ENCODE peak calls at places on chromosomes 1 and 21, in six cellular contexts. I is GM10248, K is endothelial cell, Q is hepatocyte, R is cardiac fibroblast, Z is A549. U is an unnamed sample.

GRCh38 chr1:243249214-243249613 is 5.9 kb downstream of the CEP170 start:
- DNase-seq in Q (no peak), R (no peak), Z (no peak), K (no peak), I (no peak), U (no peak)

GRCh38 chr1:70840260-70840953 is 207.2 kb downstream of the PTGER3 start:
- DNase-seq in K (no peak), Q (peak; percentile 6), I (no peak), Z (no peak), R (no peak), U (no peak)

GRCh38 chr1:159752135-159752580 is 28.6 kb upstream of the DUSP23 start:
- DNase-seq in K (no peak), I (no peak), Z (no peak), Q (peak; percentile 7), R (peak; percentile 99), U (peak; percentile 73)

GRCh38 chr1:160428655-160429054 is 28.3 kb downstream of the VANGL2 start:
- DNase-seq in Z (peak; percentile 64), Q (peak; percentile 79), K (peak; percentile 66), I (peak; percentile 47), R (peak; percentile 60), U (no peak)

GRCh38 chr1:169601096-169601881 is 15.0 kb upstream of the F5 start:
- DNase-seq in Z (peak; percentile 6), K (no peak), R (peak; percentile 57), I (peak; percentile 28), Q (peak; percentile 24), U (no peak)

GRCh38 chr1:35894183-35894582 is 11.2 kb downstream of the AGO1 start:
- DNase-seq in Q (no peak), Z (no peak), I (peak; percentile 42), K (no peak), R (peak; percentile 63), U (no peak)

GRCh38 chr21:34558960-34559631 is 47.1 kb upstream of the KCNE1 start:
- DNase-seq in Q (no peak), I (no peak), Z (no peak), R (no peak), K (no peak), U (no peak)

GRCh38 chr1:155000475-155000724 is 2.2 kb upstream of the ZBTB7B start:
- DNase-seq in Z (peak; percentile 55), R (no peak), K (peak; percentile 31), Q (no peak), I (no peak), U (no peak)

GRCh38 chr21:40300300-40300699 is 433.1 kb downstream of the PCP4 start:
- DNase-seq in I (no peak), Q (peak; percentile 8), K (no peak), R (no peak), Z (no peak), U (no peak)

GRCh38 chr1:160362168-160362941 is 4.5 kb upstream of the NHLH1 start:
- DNase-seq in R (no peak), K (no peak), I (no peak), Q (no peak), Z (no peak), U (no peak)

GRCh38 chr1:201533836-201534235 is 5.1 kb upstream of the NAV1 start:
- DNase-seq in R (no peak), K (no peak), Z (no peak), Q (no peak), I (no peak), U (no peak)

GRCh38 chr1:239237912-239238311 is 148.5 kb upstream of the CHRM3 start:
- DNase-seq in R (no peak), K (no peak), Q (no peak), Z (no peak), I (no peak), U (no peak)

GRCh38 chr1:171403396-171403795 is 81.9 kb upstream of the PRRC2C start:
- DNase-seq in Q (no peak), I (no peak), R (peak; percentile 29), K (no peak), Z (no peak), U (no peak)

GRCh38 chr1:6329851-6330250 is 63.7 kb downstream of the ACOT7 start:
- DNase-seq in K (no peak), I (no peak), Z (no peak), R (peak; percentile 76), Q (no peak), U (peak; percentile 14)

GRCh38 chr1:247548847-247549246 is at the start of gene GCSAML:
- DNase-seq in Z (no peak), Q (no peak), R (no peak), I (no peak), K (no peak), U (no peak)

GRCh38 chr1:242401937-242402336 is 122.6 kb downstream of the PLD5 start:
- DNase-seq in Z (no peak), I (no peak), Q (no peak), K (no peak), R (no peak), U (no peak)

GRCh38 chr1:206456577-206457375 is 13.5 kb upstream of the IKBKE start:
- DNase-seq in K (no peak), I (no peak), Q (no peak), Z (no peak), R (no peak), U (no peak)

GRCh38 chr1:160342520-160342919 is 530 bp downstream of the COPA start:
- DNase-seq in I (no peak), R (peak; percentile 20), Q (peak; percentile 25), K (no peak), Z (no peak), U (no peak)

GRCh38 chr1:214364335-214364734 is 83.4 kb downstream of the SMYD2 start:
- DNase-seq in I (no peak), K (no peak), R (peak; percentile 60), Q (peak; percentile 16), Z (no peak), U (no peak)

DNA sequence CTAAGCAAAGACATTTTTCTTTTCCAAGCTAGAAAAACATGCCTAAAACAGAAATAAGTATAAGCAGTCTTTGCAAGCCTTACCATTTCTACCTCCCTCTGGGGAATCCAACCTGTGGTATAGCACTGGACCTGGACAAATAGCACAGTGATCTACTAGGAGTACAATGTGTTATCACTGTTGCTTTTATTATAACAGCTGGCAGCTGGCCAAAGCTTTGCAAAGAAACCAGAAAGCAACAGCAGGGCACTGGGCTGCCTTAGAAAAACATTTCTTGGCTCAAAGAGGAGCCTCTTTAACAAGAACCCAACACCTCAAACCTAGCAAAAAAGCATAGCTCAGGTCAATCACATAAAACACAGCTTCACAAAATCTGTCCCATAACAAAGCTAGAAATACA is 294.5 kb upstream of the GREM2 start:
- DNase-seq in I (no peak), K (no peak), R (no peak), Z (no peak), Q (peak; percentile 52), U (no peak)
- TF ChIP-seq CTCF in I (no peak), K (no peak), R (no peak), Z (no peak), Q (no peak), U (no peak)

GRCh38 chr1:67537647-67538018 is 107.4 kb upstream of the SERBP1 start:
- DNase-seq in Z (no peak), Q (no peak), K (no peak), R (no peak), I (no peak), U (no peak)

GRCh38 chr1:67536957-67537646 is 106.9 kb upstream of the SERBP1 start:
- DNase-seq in Z (no peak), K (no peak), I (no peak), Q (no peak), R (no peak), U (no peak)

GRCh38 chr1:67532452-67533216 is 102.4 kb upstream of the SERBP1 start:
- DNase-seq in Q (peak; percentile 86), Z (peak; percentile 55), K (peak; percentile 49), I (peak; percentile 51), R (peak; percentile 93), U (peak; percentile 76)

GRCh38 chr1:67534627-67535065 is 104.4 kb upstream of the SERBP1 start:
- DNase-seq in K (no peak), I (no peak), R (peak; percentile 64), Z (no peak), Q (peak; percentile 76), U (no peak)

GRCh38 chr1:67535474-67535873 is 105.3 kb upstream of the SERBP1 start:
- DNase-seq in R (peak; percentile 93), I (peak; percentile 43), Q (peak; percentile 88), Z (peak; percentile 55), K (peak; percentile 85), U (peak; percentile 78)
- TF ChIP-seq CTCF in R (peak; percentile 99), I (peak; percentile 50), Q (peak; percentile 90), Z (peak; percentile 78), K (peak; percentile 87), U (peak; percentile 100)

GRCh38 chr1:33724348-33724747 is 139.5 kb upstream of the HMGB4 start:
- DNase-seq in K (peak; percentile 11), Z (no peak), Q (no peak), R (no peak), I (no peak), U (no peak)
- TF ChIP-seq CTCF in K (no peak), Z (no peak), Q (no peak), R (no peak), I (no peak), U (no peak)

DNA sequence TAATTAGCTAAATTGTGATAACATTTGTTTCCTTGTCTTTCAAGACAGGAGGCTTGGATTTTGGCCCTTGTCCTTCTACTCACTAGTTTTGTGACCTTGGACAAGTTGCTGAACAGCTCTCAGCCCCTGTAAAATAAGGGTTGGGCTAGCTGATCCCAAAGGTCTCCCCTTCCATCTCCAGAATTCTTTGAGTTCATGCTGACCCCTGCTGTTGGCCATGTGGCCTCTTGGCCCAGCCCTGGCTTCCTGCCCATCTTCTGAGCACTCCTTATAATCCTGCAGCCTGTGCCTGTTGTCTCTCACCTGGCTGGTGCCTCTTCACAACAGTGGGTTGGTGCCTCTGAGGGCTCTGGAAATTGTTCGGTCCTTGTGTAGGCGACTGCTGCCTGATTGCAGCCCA is 10.1 kb downstream of the PTGFRN start:
- DNase-seq in Z (no peak), I (no peak), Q (no peak), K (no peak), R (no peak), U (no peak)
- TF ChIP-seq CTCF in Z (no peak), I (no peak), Q (no peak), K (no peak), R (no peak), U (no peak)

GRCh38 chr1:204361781-204362180 is 2.1 kb upstream of the PLEKHA6 start:
- DNase-seq in Q (no peak), R (no peak), Z (no peak), I (no peak), K (no peak), U (no peak)
- TF ChIP-seq CTCF in Q (no peak), R (no peak), Z (no peak), I (no peak), K (no peak), U (no peak)

DNA sequence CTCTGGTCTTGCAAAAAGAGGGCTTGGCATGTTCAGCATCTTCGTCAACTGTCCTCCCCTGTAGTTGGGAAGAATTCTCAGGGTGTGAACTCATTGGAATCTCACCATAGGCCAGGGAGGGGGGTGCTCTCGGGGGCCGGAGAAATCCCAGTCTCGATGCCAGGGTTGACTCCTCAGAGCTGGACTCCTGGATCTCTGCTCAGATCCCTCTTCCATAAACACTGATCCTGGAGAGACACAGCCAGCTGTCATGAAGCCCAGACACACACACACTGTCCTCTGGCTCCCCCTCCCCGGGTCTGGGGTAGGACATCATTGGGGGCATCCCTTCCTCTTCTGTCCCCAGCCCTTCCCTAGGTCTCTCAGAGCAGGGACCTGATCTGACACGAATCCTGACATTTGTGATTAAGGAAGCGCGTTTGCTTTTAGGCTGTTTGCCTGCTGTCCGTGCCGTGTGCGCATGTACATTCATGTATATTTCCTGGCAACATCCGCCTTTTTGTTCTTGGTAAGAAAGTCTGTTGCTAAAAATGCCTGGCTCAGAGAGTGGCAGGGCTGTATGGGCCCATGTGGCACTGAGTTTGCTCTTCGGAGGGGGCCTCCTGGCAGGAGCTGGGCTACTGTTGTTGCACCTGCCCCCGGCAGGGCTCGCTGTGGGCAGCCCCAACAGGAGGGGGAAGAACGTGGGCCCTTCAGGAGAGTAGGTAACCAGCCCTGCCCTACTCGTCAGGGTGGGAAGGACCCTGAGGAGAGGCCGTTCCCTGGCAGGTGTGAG is 45.4 kb upstream of the SELENON start:
- DNase-seq in R (no peak), Z (no peak), Q (no peak), I (no peak), K (no peak), U (no peak)
- TF ChIP-seq CTCF in R (no peak), Z (no peak), Q (no peak), I (peak; percentile 13), K (no peak), U (no peak)

U was measured in AG09319.